ENCODE peak calls at places on chromosomes 3 and 15, in eight cellular contexts. E is Panc1; X is activated T-cell treated with anti-CD3 and anti-CD28 coated beads, Interleukin-2, amount 50 U/mL, for 72 hours; U is HEK293T; C is non-pigmented ciliary epithelial cell; G is NCI-H1105; H is progenitor cell of endocrine pancreas; V is activated naive CD4-positive, alpha-beta T cell treated with anti-CD3 and anti-CD28 coated beads, Interleukin-2, amount 10 ng/mL, durations not matched to agents 7 days and 5 days. D is an unnamed sample.

GRCh38 chr15:69848551-69849231 is 249.0 kb downstream of the TLE3 start:
- DNase-seq in E (no peak), X (no peak), U (no peak), C (no peak), G (no peak), H (no peak), V (no peak), D (no peak)

GRCh38 chr3:14876942-14877341 is 58.2 kb downstream of the FGD5 start:
- DNase-seq in E (no peak), X (no peak), U (no peak), C (no peak), G (no peak), H (no peak), V (no peak), D (no peak)

GRCh38 chr15:58115692-58116091 is 22.5 kb upstream of the AQP9 start:
- DNase-seq in E (no peak), X (no peak), U (peak; percentile 17), C (no peak), G (no peak), H (no peak), V (no peak), D (no peak)

GRCh38 chr3:105647047-105647446 is 221.8 kb downstream of the CBLB start:
- DNase-seq in E (peak; percentile 43), X (peak; percentile 7), U (no peak), C (peak; percentile 86), G (peak; percentile 5), H (no peak), V (no peak), D (peak; percentile 80)

GRCh38 chr3:197952440-197952839 is 2.5 kb downstream of the RPL35A start:
- DNase-seq in E (no peak), X (no peak), U (no peak), C (no peak), G (no peak), H (no peak), V (no peak), D (no peak)

GRCh38 chr15:96254168-96254567 is 76.3 kb upstream of the NR2F2 start:
- DNase-seq in E (no peak), X (no peak), U (no peak), C (no peak), G (no peak), H (no peak), V (no peak), D (no peak)

GRCh38 chr15:70974004-70974832 is 81.6 kb downstream of the LRRC49 start:
- DNase-seq in E (peak; percentile 15), X (no peak), U (peak; percentile 8), C (peak; percentile 30), G (no peak), H (no peak), V (no peak), D (peak; percentile 6)

GRCh38 chr3:143897558-143898305 is 49.5 kb upstream of the SLC9A9 start:
- DNase-seq in E (no peak), X (no peak), U (no peak), C (no peak), G (no peak), H (no peak), V (no peak), D (no peak)

GRCh38 chr3:12759097-12759679 is at the start of gene TMEM40:
- DNase-seq in E (no peak), X (no peak), U (no peak), C (no peak), G (no peak), H (no peak), V (no peak), D (no peak)

GRCh38 chr15:60859996-60860494 is 369.1 kb downstream of the RORA start:
- DNase-seq in E (no peak), X (no peak), U (no peak), C (peak; percentile 79), G (no peak), H (no peak), V (no peak), D (no peak)

GRCh38 chr15:91919014-91919534 is 65.6 kb downstream of the SLCO3A1 start:
- DNase-seq in E (no peak), X (no peak), U (no peak), C (no peak), G (no peak), H (no peak), V (no peak), D (no peak)

GRCh38 chr3:123929325-123929724 is 31.7 kb downstream of the CCDC14 start:
- DNase-seq in E (no peak), X (no peak), U (no peak), C (no peak), G (no peak), H (no peak), V (no peak), D (no peak)

GRCh38 chr3:70805044-70805732 is 492.8 kb upstream of the MDFIC2 start:
- DNase-seq in E (no peak), X (no peak), U (no peak), C (peak; percentile 18), G (no peak), H (no peak), V (no peak), D (no peak)

GRCh38 chr15:88638626-88639372 is at the start of gene ISG20:
- DNase-seq in E (peak; percentile 96), X (peak; percentile 98), U (peak; percentile 77), C (peak; percentile 84), G (peak; percentile 56), H (peak; percentile 55), V (peak; percentile 99), D (peak; percentile 68)

GRCh38 chr3:43895573-43895972 is 204.8 kb downstream of the ABHD5 start:
- DNase-seq in E (no peak), X (no peak), U (no peak), C (no peak), G (peak; percentile 17), H (no peak), V (no peak), D (no peak)

D was measured in AML-193.